ENCODE peak calls at places on chromosomes 12 and 14, in four cellular contexts. L is Peyer's patch, M is body of pancreas, C is GM23338. W is an unnamed sample. For H3K4me1, the result is how much of the 10 kb centered on the place peaks cover.

GRCh38 chr12:16228067-16228466 is 49.4 kb downstream of the SLC15A5 start:
- DNase-seq in L (no peak), M (no peak), C (no peak), W (no peak)

GRCh38 chr14:93543766-93544165 is 113.0 kb downstream of the UNC79 start:
- DNase-seq in L (no peak), M (no peak), C (peak), W (no peak)

GRCh38 chr12:56763753-56764657 is 881 bp downstream of the HSD17B6 start:
- DNase-seq in L (no peak), M (no peak), C (no peak), W (no peak)

GRCh38 chr14:39566795-39567194 is 134.6 kb upstream of the FBXO33 start:
- DNase-seq in L (no peak), M (no peak), C (no peak), W (no peak)

GRCh38 chr12:44863867-44864266 is 12.2 kb downstream of the NELL2 start:
- DNase-seq in L (no peak), M (no peak), C (no peak), W (no peak)

GRCh38 chr14:91274796-91275195 is 30.3 kb upstream of the GPR68 start:
- DNase-seq in L (no peak), M (no peak), C (no peak), W (no peak)

GRCh38 chr14:103623308-103623707 is 5.7 kb upstream of the KLC1 start:
- DNase-seq in L (no peak), M (no peak), C (no peak), W (no peak)

GRCh38 chr12:116694653-116695463 is 43.0 kb downstream of the SPRING1 start:
- DNase-seq in L (no peak), M (no peak), C (no peak), W (no peak)

GRCh38 chr14:103707329-103708263 is 7.7 kb downstream of the XRCC3 start:
- DNase-seq in L (no peak), M (no peak), C (no peak), W (no peak)

GRCh38 chr14:75280831-75281690 is 2.4 kb downstream of the FOS start:
- DNase-seq in L (no peak), M (no peak), C (no peak), W (no peak)

GRCh38 chr14:73740921-73741326 is 26.7 kb upstream of the PNMA1 start:
- DNase-seq in L (peak), M (peak), C (peak), W (peak)

GRCh38 chr12:14402697-14403096 is 37.2 kb downstream of the ATF7IP start:
- DNase-seq in L (no peak), M (no peak), C (no peak), W (no peak)

GRCh38 chr12:65707051-65707450 is 117.2 kb upstream of the HMGA2 start:
- DNase-seq in L (no peak), M (no peak), C (no peak), W (no peak)
- H3K4me1 ChIP-seq in L (under half), M (under half), C (under half), W (under half)

DNA sequence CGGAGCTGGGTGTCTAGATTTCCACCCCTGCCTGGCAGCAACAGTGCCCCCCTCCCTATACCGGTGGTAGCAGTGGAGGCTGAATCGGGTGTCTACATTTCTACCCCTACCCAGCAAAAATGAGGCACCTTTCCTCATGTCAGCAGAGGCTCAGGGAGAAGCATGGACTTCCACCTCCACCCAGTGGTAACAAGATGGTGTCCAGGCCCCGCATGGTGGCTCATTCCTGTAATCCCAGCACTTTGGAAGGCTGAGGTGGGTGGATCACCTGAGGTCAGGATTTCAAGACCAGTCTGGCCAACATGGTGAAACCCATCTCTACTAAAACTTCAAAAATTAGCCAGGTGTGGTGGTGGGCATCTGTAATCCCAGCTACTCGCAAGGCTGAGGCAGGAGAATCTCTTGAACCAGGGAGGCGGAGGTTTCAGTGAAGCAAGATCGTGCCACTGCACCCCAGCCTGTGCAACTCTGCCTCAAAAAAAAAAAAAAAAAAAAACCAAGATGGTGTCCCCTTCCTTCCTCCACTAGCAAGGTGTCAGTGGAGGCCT is 35.5 kb upstream of the OR5AU1 start:
- DNase-seq in L (no peak), M (no peak), C (no peak), W (no peak)
- TF ChIP-seq CTCF in L (no peak), M (no peak), C (peak), W (no peak)

GRCh38 chr12:52182456-52182855 is 9.4 kb downstream of the KRT80 start:
- DNase-seq in L (no peak), M (no peak), C (no peak), W (no peak)

GRCh38 chr12:52183971-52184370 is 7.8 kb downstream of the KRT80 start:
- DNase-seq in L (no peak), M (no peak), C (no peak), W (no peak)

GRCh38 chr12:52184813-52185212 is 7.0 kb downstream of the KRT80 start:
- DNase-seq in L (no peak), M (no peak), C (no peak), W (no peak)

GRCh38 chr12:52182898-52183543 is 8.8 kb downstream of the KRT80 start:
- DNase-seq in L (no peak), M (no peak), C (peak), W (no peak)

DNA sequence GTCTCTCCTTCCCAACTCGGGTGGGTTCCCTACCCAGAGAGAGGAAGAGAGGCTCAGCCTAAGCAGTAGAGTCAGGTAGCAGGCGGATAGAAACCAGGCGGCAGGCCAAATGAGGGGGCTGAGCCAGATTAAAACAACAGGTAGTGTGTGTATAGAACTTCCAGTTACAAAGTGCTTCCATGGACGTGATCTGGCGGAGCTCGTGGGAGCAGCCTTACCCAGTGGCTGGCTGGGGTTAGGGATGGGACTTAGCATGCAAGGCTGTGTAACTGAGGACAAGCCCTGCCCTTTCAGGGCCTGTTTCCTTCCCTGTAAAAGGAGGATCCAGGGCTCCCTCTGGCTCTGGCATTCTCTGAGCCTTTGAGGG is 8.3 kb downstream of the KRT80 start:
- DNase-seq in L (no peak), M (no peak), C (no peak), W (no peak)
- H3K4me1 ChIP-seq in L (under half), M (under half), C (under half), W (under half)

GRCh38 chr12:111312708-111313107 is 56.2 kb downstream of the PHETA1 start:
- DNase-seq in L (no peak), M (no peak), C (no peak), W (no peak)

GRCh38 chr12:111312016-111312415 is 56.9 kb downstream of the PHETA1 start:
- DNase-seq in L (no peak), M (no peak), C (no peak), W (no peak)

GRCh38 chr12:111318450-111318849 is 50.4 kb downstream of the PHETA1 start:
- DNase-seq in L (no peak), M (no peak), C (no peak), W (no peak)

GRCh38 chr12:111313833-111314259 is 55.0 kb downstream of the PHETA1 start:
- DNase-seq in L (peak), M (peak), C (peak), W (peak)

GRCh38 chr12:111314949-111315539 is 53.9 kb downstream of the PHETA1 start:
- DNase-seq in L (no peak), M (no peak), C (no peak), W (no peak)
- TF ChIP-seq CTCF in L (no peak), M (no peak), C (no peak), W (no peak)

GRCh38 chr12:92431146-92431545 is 271.6 kb upstream of the PLEKHG7 start:
- DNase-seq in L (no peak), M (no peak), C (peak), W (no peak)
- H3K4me1 ChIP-seq in L (under half), M (under half), C (under half), W (under half)

GRCh38 chr12:123436017-123436964 is at the start of gene RILPL2:
- DNase-seq in L (peak), M (peak), C (peak), W (peak)
- TF ChIP-seq CTCF in L (peak), M (peak), C (peak), W (no peak)

GRCh38 chr14:33702293-33702692 is 248.6 kb downstream of the EGLN3 start:
- DNase-seq in L (no peak), M (no peak), C (no peak), W (no peak)
- H3K4me1 ChIP-seq in L (under half), M (under half), C (under half), W (under half)

GRCh38 chr12:818733-819132 is 66.4 kb downstream of the WNK1 start:
- DNase-seq in L (no peak), M (no peak), C (no peak), W (no peak)
- TF ChIP-seq CTCF in L (no peak), M (peak), C (no peak), W (no peak)

GRCh38 chr12:46523446-46523845 is 150.9 kb upstream of the SLC38A2 start:
- DNase-seq in L (no peak), M (no peak), C (no peak), W (no peak)

GRCh38 chr12:46522141-46522540 is 149.6 kb upstream of the SLC38A2 start:
- DNase-seq in L (no peak), M (no peak), C (no peak), W (no peak)

GRCh38 chr12:46518729-46519128 is 146.2 kb upstream of the SLC38A2 start:
- DNase-seq in L (no peak), M (no peak), C (no peak), W (no peak)

GRCh38 chr12:46519407-46519806 is 146.8 kb upstream of the SLC38A2 start:
- DNase-seq in L (no peak), M (no peak), C (no peak), W (no peak)

GRCh38 chr12:46521145-46521544 is 148.6 kb upstream of the SLC38A2 start:
- DNase-seq in L (no peak), M (no peak), C (no peak), W (no peak)
- H3K4me1 ChIP-seq in L (under half), M (under half), C (under half), W (under half)

DNA sequence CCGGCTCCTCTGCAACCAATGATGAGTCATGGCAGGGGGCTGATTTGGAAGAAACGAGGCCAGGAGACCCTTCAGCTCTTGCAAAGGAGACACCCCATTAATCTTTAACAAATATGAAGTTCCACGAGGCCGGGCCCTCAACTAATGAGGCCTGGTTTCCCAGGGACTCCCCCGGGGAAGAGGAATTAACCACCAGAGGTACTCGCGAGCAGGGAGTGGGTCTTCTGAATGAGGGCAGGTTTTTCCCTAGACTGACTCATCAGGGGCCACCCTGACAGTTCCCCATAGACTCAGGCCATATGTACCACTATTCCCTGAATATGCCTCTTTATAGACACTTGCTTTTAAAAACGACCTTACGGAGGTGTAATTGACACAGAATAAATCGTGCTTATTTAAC is 150.7 kb upstream of the LHX5 start:
- DNase-seq in L (no peak), M (no peak), C (no peak), W (no peak)
- TF ChIP-seq CTCF in L (no peak), M (no peak), C (no peak), W (no peak)

W was measured in lung.